ENCODE peak calls at places on chromosome 7, in five cellular contexts. D is effector memory CD4-positive, alpha-beta T cell; B is dorsolateral prefrontal cortex; S is amygdala; N is Daoy. Y is an unnamed sample.

GRCh38 chr7:7323352-7323751 is 141.0 kb downstream of the C1GALT1 start:
- DNase-seq in B (no peak), D (no peak), S (no peak), N (peak), Y (no peak)

GRCh38 chr7:44062180-44062902 is 3.0 kb downstream of the PGAM2 start:
- DNase-seq in B (peak), S (no peak), D (no peak), N (no peak), Y (no peak)

GRCh38 chr7:98996162-98996552 is 117.8 kb downstream of the TRRAP start:
- DNase-seq in D (no peak), N (no peak), S (no peak), B (no peak), Y (no peak)

GRCh38 chr7:31192996-31193395 is 140.9 kb downstream of the ADCYAP1R1 start:
- DNase-seq in B (peak), S (peak), D (no peak), N (peak), Y (no peak)

GRCh38 chr7:264541-265191 is 25.3 kb upstream of the FOXL3 start:
- DNase-seq in B (no peak), S (no peak), N (no peak), D (no peak), Y (no peak)

GRCh38 chr7:83782628-83783027 is 133.7 kb upstream of the SEMA3E start:
- DNase-seq in S (no peak), N (peak), B (no peak), D (no peak), Y (no peak)

GRCh38 chr7:137094-137861 is 55.1 kb upstream of the FAM20C start:
- DNase-seq in N (no peak), D (no peak), S (no peak), B (no peak), Y (no peak)

GRCh38 chr7:35727571-35727970 is 32.6 kb upstream of the HERPUD2 start:
- DNase-seq in N (no peak), S (no peak), B (no peak), D (no peak), Y (peak)

GRCh38 chr7:28272461-28272877 is 91.9 kb upstream of the JAZF1 start:
- DNase-seq in B (peak), D (no peak), S (peak), N (peak), Y (peak)

GRCh38 chr7:12064716-12065115 is 146.4 kb upstream of the TMEM106B start:
- DNase-seq in S (no peak), N (no peak), D (no peak), B (no peak), Y (no peak)

GRCh38 chr7:47228386-47229014 is 353.4 kb downstream of the TNS3 start:
- DNase-seq in S (no peak), N (peak), B (no peak), D (no peak), Y (no peak)

GRCh38 chr7:129530881-129531391 is 28.6 kb downstream of the SMKR1 start:
- DNase-seq in B (no peak), D (no peak), N (peak), S (no peak), Y (no peak)

GRCh38 chr7:30348083-30348560 is 63.7 kb downstream of the ZNRF2 start:
- DNase-seq in B (no peak), D (peak), N (peak), S (no peak), Y (peak)

GRCh38 chr7:2941201-2941859 is 97.2 kb upstream of the GNA12 start:
- DNase-seq in B (peak), N (no peak), D (no peak), S (no peak), Y (no peak)

GRCh38 chr7:50953303-50953702 is 170.6 kb upstream of the GRB10 start:
- DNase-seq in D (no peak), B (no peak), N (no peak), S (no peak), Y (no peak)

GRCh38 chr7:47428052-47428779 is 153.7 kb downstream of the TNS3 start:
- DNase-seq in S (no peak), D (no peak), B (no peak), N (no peak), Y (no peak)

GRCh38 chr7:25118048-25118753 is 6.9 kb downstream of the CYCS start:
- DNase-seq in D (no peak), B (no peak), N (no peak), S (no peak), Y (no peak)

GRCh38 chr7:4699897-4700296 is 17.8 kb downstream of the FOXK1 start:
- DNase-seq in N (no peak), D (no peak), B (no peak), S (no peak), Y (no peak)

GRCh38 chr7:958221-959200 is 4.0 kb upstream of the ADAP1 start:
- DNase-seq in S (no peak), N (no peak), D (no peak), B (peak), Y (no peak)

GRCh38 chr7:94298943-94299342 is 95.8 kb upstream of the COL1A2 start:
- DNase-seq in S (no peak), D (no peak), B (no peak), N (peak), Y (no peak)

GRCh38 chr7:28958235-28958945 is at the start of gene TRIL:
- DNase-seq in S (peak), N (peak), B (peak), D (no peak), Y (no peak)

GRCh38 chr7:141198191-141198958 is 124.5 kb downstream of the TMEM178B start:
- DNase-seq in N (peak), D (no peak), B (no peak), S (no peak), Y (no peak)

GRCh38 chr7:150719960-150720891 is 3.8 kb downstream of the GIMAP1 start:
- DNase-seq in B (no peak), N (no peak), S (no peak), D (no peak), Y (no peak)

GRCh38 chr7:19030280-19030679 is 87.2 kb downstream of the TWIST1 start:
- DNase-seq in B (no peak), S (no peak), D (no peak), N (no peak), Y (no peak)

GRCh38 chr7:130632111-130632510 is 36.4 kb downstream of the COPG2 start:
- DNase-seq in D (no peak), S (no peak), N (peak), B (no peak), Y (no peak)

GRCh38 chr7:92466682-92467081 is 11.1 kb downstream of the ERVW-1 start:
- DNase-seq in B (no peak), S (no peak), D (no peak), N (no peak), Y (no peak)

GRCh38 chr7:116630932-116631449 is 41.0 kb upstream of the MET start:
- DNase-seq in B (no peak), S (no peak), D (no peak), N (peak), Y (no peak)

GRCh38 chr7:763762-764161 is 36.7 kb upstream of the PRKAR1B start:
- DNase-seq in N (no peak), D (no peak), S (no peak), B (no peak), Y (no peak)

GRCh38 chr7:140267381-140268226 is 90.8 kb upstream of the KDM7A start:
- DNase-seq in N (no peak), D (no peak), S (no peak), B (no peak), Y (no peak)

GRCh38 chr7:128893251-128894100 is 17.0 kb downstream of the KCP start:
- DNase-seq in S (no peak), B (no peak), D (no peak), N (no peak), Y (no peak)

Y was measured in effector memory CD8-positive, alpha-beta T cell.